ENCODE peak calls at places on chromosomes 11 and 22, in seven cellular contexts. Z is H9, F is neuronal stem cell, K is mesenchymal stem cell, Q is IMR-90, P is mesendoderm, M is H1. W is an unnamed sample.

GRCh38 chr11:65503923-65504670 is 5.3 kb downstream of the MALAT1 start:
- DNase-seq in F (no peak), P (peak; percentile 68), Q (peak; percentile 59), M (no peak), Z (no peak), K (peak; percentile 82), W (no peak)

GRCh38 chr11:10930224-10930960 is 72.5 kb upstream of the ZBED5 start:
- DNase-seq in F (no peak), Z (no peak), K (peak; percentile 67), P (peak; percentile 52), Q (peak; percentile 33), M (no peak), W (peak; percentile 6)

GRCh38 chr11:35932641-35933571 is 11.0 kb upstream of the LDLRAD3 start:
- DNase-seq in K (no peak), M (no peak), P (no peak), Q (peak; percentile 48), Z (no peak), F (no peak), W (no peak)

GRCh38 chr22:47293368-47294221 is 531.1 kb downstream of the TBC1D22A start:
- DNase-seq in Q (no peak), M (no peak), Z (no peak), P (no peak), K (no peak), F (no peak), W (no peak)

GRCh38 chr11:116576523-116576922 is 196.3 kb downstream of the BUD13 start:
- DNase-seq in K (no peak), M (no peak), F (no peak), Q (no peak), Z (no peak), P (peak; percentile 77), W (no peak)

GRCh38 chr11:108324587-108324986 is 101.7 kb downstream of the ATM start:
- DNase-seq in Q (peak; percentile 57), K (no peak), Z (no peak), F (no peak), M (no peak), P (no peak), W (no peak)

GRCh38 chr11:117550466-117550865 is 222.8 kb downstream of the CEP164 start:
- DNase-seq in P (no peak), M (no peak), F (no peak), Q (no peak), K (no peak), Z (no peak), W (no peak)

GRCh38 chr11:15773024-15773423 is 583.3 kb downstream of the SOX6 start:
- DNase-seq in Q (no peak), Z (no peak), M (no peak), K (no peak), P (no peak), F (no peak), W (no peak)

GRCh38 chr11:9760180-9760550 is 96.3 kb downstream of the SWAP70 start:
- DNase-seq in M (no peak), Q (peak; percentile 95), F (no peak), P (no peak), K (peak; percentile 87), Z (no peak), W (peak; percentile 33)

GRCh38 chr11:133830931-133831907 is 14.1 kb downstream of the SPATA19 start:
- DNase-seq in M (no peak), P (no peak), Q (no peak), F (no peak), Z (no peak), K (no peak), W (no peak)

GRCh38 chr11:63813563-63814382 is 517 bp downstream of the SPINDOC start:
- DNase-seq in Q (peak; percentile 50), Z (no peak), P (peak; percentile 71), F (peak; percentile 46), M (no peak), K (peak; percentile 67), W (peak; percentile 45)

GRCh38 chr22:43183496-43184263 is 3.3 kb downstream of the TTLL12 start:
- DNase-seq in M (no peak), Z (no peak), Q (peak; percentile 64), P (no peak), K (peak; percentile 84), F (no peak), W (no peak)

GRCh38 chr11:112345708-112346107 is 85.0 kb upstream of the PLET1 start:
- DNase-seq in Z (peak; percentile 65), Q (no peak), K (no peak), P (peak; percentile 78), F (no peak), M (no peak), W (no peak)

GRCh38 chr11:112345166-112345565 is 84.5 kb upstream of the PLET1 start:
- DNase-seq in Q (no peak), K (peak; percentile 42), P (no peak), Z (no peak), M (no peak), F (no peak), W (no peak)

GRCh38 chr11:112346586-112346985 is 85.9 kb upstream of the PLET1 start:
- DNase-seq in F (no peak), Q (no peak), Z (no peak), K (no peak), M (no peak), P (no peak), W (peak; percentile 72)

GRCh38 chr11:112352907-112353306 is 92.2 kb upstream of the PLET1 start:
- DNase-seq in Z (no peak), F (no peak), Q (peak; percentile 44), M (no peak), P (no peak), K (no peak), W (no peak)

GRCh38 chr11:112348480-112349029 is 87.9 kb upstream of the PLET1 start:
- DNase-seq in K (no peak), Z (no peak), Q (no peak), M (no peak), F (no peak), P (no peak), W (no peak)
- H3K4me1 ChIP-seq in K (no peaks in the 10 kb centered on the region), Z (no peaks in the 10 kb centered on the region), Q (peaks cover 6% of the 10 kb centered on the region), M (no peaks in the 10 kb centered on the region), F (peaks cover 3% of the 10 kb centered on the region), P (peaks cover 8% of the 10 kb centered on the region), W (no peaks in the 10 kb centered on the region)

GRCh38 chr11:111762981-111763643 is 3.1 kb downstream of the PPP2R1B start:
- DNase-seq in F (peak; percentile 55), P (no peak), Q (peak; percentile 20), M (no peak), Z (no peak), K (no peak), W (no peak)

GRCh38 chr11:111766834-111767142 is 599 bp upstream of the PPP2R1B start:
- DNase-seq in K (no peak), P (peak; percentile 43), Q (no peak), F (no peak), M (no peak), Z (no peak), W (no peak)

GRCh38 chr11:111764621-111765020 is 1.6 kb downstream of the PPP2R1B start:
- DNase-seq in F (no peak), P (no peak), M (no peak), K (peak; percentile 37), Q (peak; percentile 51), Z (no peak), W (no peak)

GRCh38 chr11:111765320-111765983 is 737 bp downstream of the PPP2R1B start:
- DNase-seq in Z (no peak), F (no peak), P (no peak), M (peak; percentile 15), Q (no peak), K (peak; percentile 22), W (peak; percentile 17)

DNA sequence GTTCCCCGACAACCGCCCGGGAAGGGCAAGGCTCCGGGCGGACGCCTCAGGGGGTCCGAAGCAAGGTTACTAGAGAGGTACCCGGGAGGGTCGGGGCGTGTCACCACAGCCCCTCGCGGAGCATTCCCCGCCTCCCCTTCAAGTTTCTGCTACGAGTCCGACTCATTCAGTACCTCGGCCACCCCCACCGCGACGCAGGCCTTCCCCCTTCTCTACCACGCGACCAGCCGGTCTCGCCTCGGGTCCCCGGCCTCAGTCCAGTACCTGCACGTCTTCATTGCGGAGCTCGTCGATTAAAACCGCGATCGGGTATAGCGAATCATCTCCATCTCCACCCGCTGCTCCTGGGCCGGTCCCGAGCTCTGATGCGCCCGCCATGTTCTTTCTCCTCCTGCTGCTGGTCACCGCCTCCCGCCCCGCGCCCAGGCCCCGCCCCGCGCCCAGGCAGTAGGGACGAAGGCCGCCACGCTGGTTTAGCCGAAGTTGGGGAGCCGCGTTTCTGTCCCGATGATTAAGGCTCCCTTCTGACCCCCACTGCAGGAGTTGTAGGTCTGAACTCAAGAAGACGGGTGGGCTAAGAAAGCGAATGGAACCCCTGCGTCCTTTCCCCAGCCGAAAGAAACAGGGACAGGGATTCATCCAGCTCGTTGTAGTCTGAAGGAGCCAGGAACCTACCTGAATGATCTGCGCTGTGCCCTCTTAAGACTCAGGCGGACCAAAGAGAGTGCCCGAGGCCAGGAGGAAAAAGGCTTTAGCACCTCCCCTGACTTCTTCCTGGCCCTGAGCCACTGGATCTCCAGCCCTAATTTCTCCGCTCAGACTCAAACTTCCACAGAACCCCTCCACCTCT is at the start of gene PPP2R1B:
- DNase-seq in Z (peak; percentile 93), Q (peak; percentile 44), K (peak; percentile 77), M (peak; percentile 43), P (peak; percentile 94), F (peak; percentile 79), W (peak; percentile 77)
- H3K4ac ChIP-seq in Z (no peak within 1 kb of the TSS), Q (peak within 1 kb of the TSS; percentile 90), K (peak within 1 kb of the TSS; percentile 5), M (peak within 1 kb of the TSS; percentile 66), P (peak within 1 kb of the TSS; percentile 79), F (no peak within 1 kb of the TSS), W (peak within 1 kb of the TSS; percentile 92)

GRCh38 chr11:130604606-130605005 is 156.2 kb downstream of the ADAMTS15 start:
- DNase-seq in F (no peak), P (no peak), M (no peak), Q (no peak), K (no peak), Z (no peak), W (no peak)
- H3K4me1 ChIP-seq in F (peaks cover 6% of the 10 kb centered on the region), P (peaks cover 1% of the 10 kb centered on the region), M (no peaks in the 10 kb centered on the region), Q (peaks cover 20% of the 10 kb centered on the region), K (peaks cover 22% of the 10 kb centered on the region), Z (peaks cover 15% of the 10 kb centered on the region), W (peaks cover 6% of the 10 kb centered on the region)

GRCh38 chr11:111089759-111090158 is 155.8 kb upstream of the POU2AF2 start:
- DNase-seq in F (no peak), M (no peak), Q (no peak), P (no peak), Z (no peak), K (no peak), W (no peak)

GRCh38 chr11:111095327-111095726 is 150.2 kb upstream of the POU2AF2 start:
- DNase-seq in F (no peak), Z (no peak), M (no peak), K (no peak), Q (no peak), P (no peak), W (no peak)

GRCh38 chr11:111088872-111089271 is 156.7 kb upstream of the POU2AF2 start:
- DNase-seq in M (no peak), K (no peak), F (no peak), Z (no peak), P (no peak), Q (no peak), W (no peak)

GRCh38 chr11:111093061-111093460 is 152.5 kb upstream of the POU2AF2 start:
- DNase-seq in Z (no peak), P (no peak), Q (no peak), F (no peak), K (no peak), M (no peak), W (no peak)

DNA sequence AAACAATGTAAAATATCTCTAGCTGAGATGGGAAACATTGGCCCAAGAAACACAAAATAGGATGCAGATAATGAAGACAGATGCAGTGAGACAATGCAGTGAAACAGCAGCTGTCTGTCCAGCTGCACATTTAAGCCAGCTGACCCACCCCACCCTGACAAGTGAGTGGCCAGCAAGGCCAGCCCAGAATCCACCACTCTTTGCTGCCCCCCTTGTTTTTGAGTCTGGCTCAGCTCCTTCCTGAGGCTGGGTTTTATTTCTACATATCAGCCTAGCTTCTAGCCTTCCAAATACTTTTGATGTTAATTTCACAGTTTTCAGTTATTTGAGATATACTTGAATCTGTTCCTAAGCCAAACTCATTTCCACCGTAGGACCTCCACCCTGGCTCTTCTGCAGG is 154.2 kb upstream of the POU2AF2 start:
- DNase-seq in F (no peak), K (no peak), Q (no peak), P (no peak), Z (no peak), M (no peak), W (no peak)
- H3K4ac ChIP-seq in F (no peak overlapping the region), K (no peak overlapping the region), Q (no peak overlapping the region), P (no peak overlapping the region), Z (no peak overlapping the region), M (no peak overlapping the region), W (no peak overlapping the region)

W was measured in trophoblast cell.